ENCODE peak calls at places on chromosomes 6 and 20, in nine cellular contexts. S is MM.1S; U is AG04450; Y is kidney; P is right atrium auricular region; D is CD8-positive, alpha-beta memory T cell; C is neural progenitor cell; L is A549; W is breast epithelium. R is an unnamed sample.

GRCh38 chr6:68639826-68640505 is 4.9 kb downstream of the ADGRB3 start:
- DNase-seq in C (no peak), W (no peak), P (no peak), L (no peak), Y (no peak), S (no peak), U (no peak), D (no peak), R (no peak)

GRCh38 chr6:79079425-79080130 is 1.5 kb upstream of the PHIP start:
- DNase-seq in S (no peak), W (no peak), Y (no peak), P (no peak), U (no peak), C (peak), L (no peak), D (no peak), R (no peak)

GRCh38 chr6:126767741-126768140 is 350.7 kb upstream of the RSPO3 start:
- DNase-seq in Y (no peak), U (no peak), S (no peak), C (no peak), L (no peak), D (no peak), P (no peak), W (no peak), R (no peak)

GRCh38 chr20:13515796-13516533 is 122.8 kb downstream of the TASP1 start:
- DNase-seq in C (no peak), S (no peak), W (no peak), Y (no peak), P (no peak), U (no peak), L (no peak), D (no peak), R (no peak)

GRCh38 chr6:107331409-107332386 is 127.7 kb downstream of the PDSS2 start:
- DNase-seq in Y (no peak), C (no peak), W (no peak), P (no peak), L (no peak), D (no peak), S (no peak), U (no peak), R (no peak)

GRCh38 chr6:90559931-90560330 is 26.9 kb downstream of the MAP3K7 start:
- DNase-seq in U (no peak), W (no peak), D (no peak), S (no peak), L (no peak), C (no peak), P (no peak), Y (no peak), R (no peak)

GRCh38 chr6:43097098-43097489 is 21.0 kb downstream of the PTK7 start:
- DNase-seq in Y (no peak), S (no peak), U (no peak), P (no peak), W (no peak), L (no peak), C (no peak), D (no peak), R (no peak)

GRCh38 chr6:27049863-27050781 is 197.4 kb upstream of the PRSS16 start:
- DNase-seq in W (no peak), P (no peak), D (no peak), Y (no peak), S (no peak), U (no peak), C (peak), L (no peak), R (no peak)

GRCh38 chr6:7139835-7140470 is 32.2 kb downstream of the RREB1 start:
- DNase-seq in D (no peak), P (no peak), U (no peak), S (no peak), C (no peak), Y (no peak), L (no peak), W (no peak), R (no peak)

GRCh38 chr6:66663127-66663526 is 956.1 kb upstream of the EYS start:
- DNase-seq in D (no peak), L (no peak), U (no peak), P (no peak), C (peak), Y (no peak), S (no peak), W (no peak), R (no peak)

GRCh38 chr6:145600299-145600698 is 135.0 kb downstream of the EPM2A start:
- DNase-seq in L (no peak), P (no peak), Y (no peak), U (no peak), C (peak), S (no peak), W (no peak), D (no peak), R (no peak)

GRCh38 chr6:168210239-168211107 is 109.1 kb downstream of the DACT2 start:
- DNase-seq in L (no peak), P (no peak), W (no peak), D (no peak), Y (peak), S (no peak), U (no peak), C (no peak), R (no peak)

GRCh38 chr6:679282-679681 is 13.7 kb downstream of the EXOC2 start:
- DNase-seq in W (no peak), C (no peak), P (no peak), L (no peak), D (no peak), Y (no peak), S (no peak), U (peak), R (no peak)

GRCh38 chr6:13334953-13335352 is 6.6 kb upstream of the TBC1D7 start:
- DNase-seq in L (no peak), Y (no peak), D (no peak), P (no peak), U (no peak), W (no peak), S (no peak), C (no peak), R (no peak)

GRCh38 chr6:105038259-105038658 is 81.4 kb downstream of the LIN28B start:
- DNase-seq in L (no peak), P (no peak), U (no peak), D (no peak), S (no peak), C (peak), W (no peak), Y (no peak), R (no peak)

GRCh38 chr6:97958143-97958542 is 675.1 kb upstream of the MMS22L start:
- DNase-seq in W (peak), Y (peak), D (no peak), C (peak), L (no peak), P (no peak), S (no peak), U (no peak), R (no peak)

GRCh38 chr6:101403566-101403965 is 10.1 kb downstream of the GRIK2 start:
- DNase-seq in P (no peak), S (no peak), C (peak), Y (no peak), L (no peak), D (no peak), U (no peak), W (no peak), R (no peak)

GRCh38 chr6:137927777-137928218 is 60.7 kb downstream of the TNFAIP3 start:
- DNase-seq in D (peak), C (no peak), U (no peak), W (no peak), L (no peak), S (peak), Y (no peak), P (no peak), R (no peak)

GRCh38 chr6:129609635-129610034 is 100.3 kb downstream of the ARHGAP18 start:
- DNase-seq in D (no peak), C (no peak), P (no peak), L (no peak), Y (no peak), S (no peak), U (no peak), W (no peak), R (no peak)

GRCh38 chr20:48631114-48632016 is 196.4 kb downstream of the PREX1 start:
- DNase-seq in P (no peak), Y (peak), S (no peak), L (no peak), D (no peak), U (no peak), C (no peak), W (no peak), R (no peak)

GRCh38 chr6:124524821-124525220 is 437.4 kb upstream of the RNF217 start:
- DNase-seq in U (no peak), C (peak), S (no peak), P (no peak), W (no peak), Y (no peak), D (no peak), L (no peak), R (no peak)

GRCh38 chr20:37839432-37839827 is 63.5 kb upstream of the VSTM2L start:
- DNase-seq in D (no peak), L (no peak), Y (no peak), C (no peak), W (no peak), U (no peak), P (no peak), S (no peak), R (no peak)

GRCh38 chr20:31760457-31761240 is 21.6 kb downstream of the TPX2 start:
- DNase-seq in D (no peak), L (no peak), P (no peak), S (no peak), Y (no peak), C (no peak), W (no peak), U (peak), R (no peak)

DNA sequence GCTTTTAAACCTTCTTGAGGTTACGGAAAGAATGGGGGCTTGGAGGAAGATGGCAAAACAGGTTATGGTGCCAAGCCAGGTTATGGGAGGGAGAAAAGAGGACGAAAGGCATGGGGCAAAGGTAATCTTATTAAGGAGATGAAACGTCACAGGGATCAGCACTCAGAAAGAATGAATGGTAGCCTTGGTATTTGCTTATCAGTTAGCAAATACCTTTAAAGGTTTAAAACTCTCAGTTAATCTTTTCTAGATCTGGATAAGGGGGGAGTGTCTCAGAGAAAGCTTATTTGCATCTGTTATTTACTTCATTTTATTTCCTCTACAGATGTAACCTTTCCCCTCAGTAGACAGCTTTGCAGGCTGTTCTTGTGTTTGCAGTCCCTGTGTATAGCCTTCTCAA is 55.5 kb upstream of the EEF1E1 start:
- DNase-seq in D (no peak), W (no peak), Y (no peak), L (no peak), U (no peak), S (no peak), P (no peak), C (no peak), R (no peak)
- H3K4me3 ChIP-seq in D (no peak), W (no peak), Y (no peak), L (no peak), U (no peak), S (no peak), P (no peak), C (no peak), R (no peak)

DNA sequence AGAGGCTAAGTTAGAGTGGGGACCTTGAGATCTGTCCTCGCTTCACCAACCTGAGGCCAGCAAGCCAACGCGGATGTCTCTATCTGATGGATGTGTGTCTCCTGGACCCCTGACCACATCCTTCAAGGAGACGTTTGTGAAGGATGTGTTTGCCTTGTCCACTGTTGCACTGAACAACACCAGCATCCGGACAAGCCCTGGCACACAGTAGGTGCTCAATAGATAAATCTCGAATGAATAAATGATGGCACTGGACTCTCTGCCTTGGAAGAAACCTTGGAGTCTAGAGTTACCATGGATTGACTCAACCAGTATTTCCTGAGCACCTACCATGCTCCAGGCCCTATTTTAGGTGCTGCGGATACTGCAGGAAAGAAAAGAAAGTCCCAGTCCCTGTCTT is 97.7 kb upstream of the PTPN1 start:
- DNase-seq in U (no peak), L (no peak), S (no peak), Y (no peak), P (no peak), W (no peak), C (no peak), D (no peak), R (no peak)
- H3K27ac ChIP-seq in U (no peak), L (peak), S (no peak), Y (no peak), P (peak), W (peak), C (no peak), D (no peak), R (peak)

GRCh38 chr6:19806971-19807396 is 30.2 kb upstream of the ID4 start:
- DNase-seq in S (no peak), L (no peak), P (no peak), W (no peak), U (no peak), Y (peak), D (no peak), C (no peak), R (no peak)

GRCh38 chr6:19802656-19803055 is 34.5 kb upstream of the ID4 start:
- DNase-seq in S (peak), W (no peak), U (no peak), P (no peak), L (no peak), C (no peak), Y (no peak), D (no peak), R (no peak)

GRCh38 chr6:19804362-19805145 is 32.6 kb upstream of the ID4 start:
- DNase-seq in D (no peak), C (peak), P (peak), W (peak), L (peak), U (peak), Y (peak), S (peak), R (peak)

GRCh38 chr6:19805146-19805515 is 32.0 kb upstream of the ID4 start:
- DNase-seq in P (no peak), C (peak), Y (no peak), U (no peak), L (no peak), W (no peak), S (no peak), D (no peak), R (no peak)

GRCh38 chr6:19803331-19804330 is 33.5 kb upstream of the ID4 start:
- DNase-seq in C (peak), L (no peak), S (no peak), Y (no peak), P (no peak), W (no peak), U (no peak), D (no peak), R (no peak)
- H3K4me3 ChIP-seq in C (peak), L (peak), S (peak), Y (peak), P (peak), W (peak), U (peak), D (no peak), R (peak)

DNA sequence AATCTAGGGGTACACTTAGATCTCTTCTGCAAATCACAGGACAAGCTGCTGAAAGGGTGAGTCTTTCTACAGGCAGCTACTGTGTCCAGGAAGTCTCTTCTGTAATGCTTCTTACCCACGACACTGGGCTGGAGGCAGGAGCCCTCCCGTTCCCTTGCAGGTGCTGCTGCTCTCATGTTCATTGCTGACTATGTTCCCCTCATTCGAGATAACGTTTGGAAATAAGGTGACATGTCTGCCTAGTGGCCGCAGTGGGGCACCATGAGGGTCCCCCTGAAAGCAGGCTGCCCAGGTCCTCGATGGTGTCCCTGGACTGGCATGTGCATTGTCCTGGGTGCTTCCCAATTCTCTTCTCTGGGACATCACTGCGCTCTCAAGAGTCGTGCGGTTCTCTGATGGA is 74.7 kb downstream of the SYNJ2 start:
- DNase-seq in S (no peak), W (no peak), U (no peak), L (no peak), Y (no peak), P (no peak), D (no peak), C (no peak), R (no peak)
- H3K27ac ChIP-seq in S (no peak), W (no peak), U (peak), L (peak), Y (no peak), P (no peak), D (no peak), C (no peak), R (no peak)

GRCh38 chr6:57432919-57433684 is 115.7 kb downstream of the PRIM2 start:
- DNase-seq in Y (no peak), D (no peak), L (no peak), C (no peak), W (no peak), U (no peak), P (no peak), S (no peak), R (no peak)
- H3K4me3 ChIP-seq in Y (no peak), D (no peak), L (no peak), C (no peak), W (no peak), U (no peak), P (no peak), S (no peak), R (no peak)

GRCh38 chr6:22418714-22419113 is 121.9 kb upstream of the PRL start:
- DNase-seq in L (no peak), S (no peak), C (no peak), W (no peak), D (no peak), U (no peak), P (no peak), Y (no peak), R (no peak)

GRCh38 chr6:22424196-22424595 is 127.4 kb upstream of the PRL start:
- DNase-seq in P (no peak), Y (no peak), L (no peak), W (no peak), C (no peak), U (no peak), S (no peak), D (no peak), R (no peak)

DNA sequence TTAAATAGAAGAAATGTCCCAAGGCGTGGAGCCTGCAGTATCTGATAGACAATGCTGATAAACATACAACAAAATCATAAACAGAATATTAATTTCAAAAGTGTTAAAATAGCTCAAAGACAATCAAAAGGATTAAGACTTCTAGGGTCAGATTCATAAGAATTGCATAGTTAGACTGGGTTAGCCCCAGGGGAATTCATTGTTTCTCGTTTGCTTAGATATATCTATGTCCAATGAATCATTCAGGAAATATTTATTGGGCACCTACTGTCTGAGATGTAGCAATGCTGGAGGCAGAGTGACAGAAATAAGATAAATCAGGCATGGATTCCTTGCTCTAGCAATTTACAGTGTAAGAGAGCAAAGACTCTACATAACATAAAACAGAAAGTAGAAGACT is 124.4 kb upstream of the PRL start:
- DNase-seq in W (no peak), S (no peak), L (no peak), Y (no peak), D (no peak), U (no peak), P (no peak), C (no peak), R (no peak)
- H3K27ac ChIP-seq in W (no peak), S (no peak), L (no peak), Y (no peak), D (no peak), U (no peak), P (no peak), C (no peak), R (no peak)

GRCh38 chr6:122322824-122323223 is 76.6 kb upstream of the HSF2 start:
- DNase-seq in S (no peak), W (no peak), L (no peak), U (no peak), D (peak), C (no peak), P (no peak), Y (no peak), R (no peak)

GRCh38 chr6:122323361-122323760 is 76.1 kb upstream of the HSF2 start:
- DNase-seq in L (no peak), W (no peak), S (no peak), U (no peak), C (no peak), D (no peak), P (no peak), Y (no peak), R (no peak)
- H3K4me3 ChIP-seq in L (no peak), W (peak), S (no peak), U (peak), C (no peak), D (peak), P (peak), Y (peak), R (peak)

R was measured in coronary artery.